ENCODE peak calls at places on chromosomes 2 and 18, in nine cellular contexts. R is AG04450, O is HFFc6, K is GM13977, Y is fibroblast of pulmonary artery, C is spleen, M is astrocyte, A is choroid plexus epithelial cell, U is endothelial cell of umbilical vein. G is an unnamed sample.

GRCh38 chr2:240624950-240625621 is at the start of gene GPR35:
- DNase-seq in U (no peak), K (peak; percentile 70), Y (no peak), C (peak; percentile 88), R (no peak), M (peak; percentile 56), A (peak; percentile 63), O (peak; percentile 44), G (peak; percentile 78)

GRCh38 chr2:19048593-19049264 is 309.7 kb downstream of the OSR1 start:
- DNase-seq in A (peak; percentile 27), O (no peak), M (no peak), C (no peak), Y (peak; percentile 73), R (no peak), K (no peak), U (no peak), G (no peak)

GRCh38 chr18:50232419-50232818 is 33.9 kb downstream of the CFAP53 start:
- DNase-seq in A (no peak), O (no peak), M (no peak), U (no peak), R (no peak), C (no peak), Y (no peak), K (no peak), G (no peak)

GRCh38 chr2:85577386-85578242 is at the start of gene VAMP8:
- DNase-seq in M (no peak), R (no peak), O (no peak), U (peak; percentile 37), A (no peak), K (peak; percentile 73), C (peak; percentile 91), Y (no peak), G (no peak)

GRCh38 chr2:196758474-196759377 is 40.8 kb downstream of the GTF3C3 start:
- DNase-seq in A (peak; percentile 61), C (no peak), U (peak; percentile 40), O (peak; percentile 37), M (no peak), K (no peak), R (no peak), Y (peak; percentile 61), G (no peak)

GRCh38 chr2:199460101-199460671 is 2.4 kb upstream of the SATB2 start:
- DNase-seq in A (peak; percentile 44), R (no peak), M (peak; percentile 59), K (peak; percentile 45), O (peak; percentile 35), U (peak; percentile 36), Y (peak; percentile 54), C (no peak), G (peak; percentile 54)

GRCh38 chr2:138722316-138722715 is 57.9 kb downstream of the NXPH2 start:
- DNase-seq in O (no peak), C (no peak), U (no peak), K (no peak), A (no peak), R (no peak), M (no peak), Y (no peak), G (no peak)

GRCh38 chr2:73295751-73296400 is 2.5 kb upstream of the EGR4 start:
- DNase-seq in K (no peak), C (no peak), R (no peak), U (no peak), O (no peak), M (no peak), Y (no peak), A (no peak), G (no peak)

GRCh38 chr2:201264472-201265173 is 4.3 kb downstream of the CASP8 start:
- DNase-seq in R (no peak), U (no peak), Y (no peak), O (peak; percentile 32), K (no peak), A (no peak), M (no peak), C (no peak), G (no peak)

GRCh38 chr2:23231865-23232264 is 153.1 kb upstream of the KLHL29 start:
- DNase-seq in M (no peak), C (no peak), Y (no peak), A (no peak), K (no peak), U (no peak), O (no peak), R (no peak), G (no peak)
- TF ChIP-seq CTCF in M (no peak), C (no peak), Y (no peak), A (no peak), K (no peak), U (no peak), O (no peak), R (no peak), G (no peak)

GRCh38 chr2:187782301-187782700 is 228.1 kb upstream of the TFPI start:
- DNase-seq in M (no peak), U (no peak), O (no peak), C (no peak), R (no peak), K (no peak), A (no peak), Y (no peak), G (no peak)

DNA sequence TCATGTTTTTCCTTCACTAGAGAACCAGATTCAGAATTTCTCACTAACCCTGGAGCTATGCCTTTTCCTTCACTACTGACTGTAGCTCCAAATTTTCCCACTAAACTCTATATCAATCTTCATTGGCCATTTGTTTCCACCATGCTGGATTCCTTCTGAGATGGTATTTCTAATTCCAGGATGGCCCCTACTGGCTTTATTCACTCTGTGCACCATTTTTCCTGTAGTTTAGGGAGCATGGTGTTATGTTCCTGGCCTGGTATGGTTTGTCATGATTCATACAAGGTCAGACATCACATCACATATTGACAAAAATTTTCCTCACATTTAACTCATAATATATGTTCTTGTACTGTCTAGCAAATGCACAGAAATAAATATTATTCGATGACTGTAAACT is 229.2 kb upstream of the TFPI start:
- DNase-seq in Y (no peak), M (no peak), O (peak; percentile 4), A (peak; percentile 11), U (no peak), K (no peak), C (no peak), R (no peak), G (no peak)
- TF ChIP-seq CTCF in Y (no peak), M (no peak), O (peak; percentile 28), A (peak; percentile 13), U (no peak), K (no peak), C (no peak), R (no peak), G (no peak)

DNA sequence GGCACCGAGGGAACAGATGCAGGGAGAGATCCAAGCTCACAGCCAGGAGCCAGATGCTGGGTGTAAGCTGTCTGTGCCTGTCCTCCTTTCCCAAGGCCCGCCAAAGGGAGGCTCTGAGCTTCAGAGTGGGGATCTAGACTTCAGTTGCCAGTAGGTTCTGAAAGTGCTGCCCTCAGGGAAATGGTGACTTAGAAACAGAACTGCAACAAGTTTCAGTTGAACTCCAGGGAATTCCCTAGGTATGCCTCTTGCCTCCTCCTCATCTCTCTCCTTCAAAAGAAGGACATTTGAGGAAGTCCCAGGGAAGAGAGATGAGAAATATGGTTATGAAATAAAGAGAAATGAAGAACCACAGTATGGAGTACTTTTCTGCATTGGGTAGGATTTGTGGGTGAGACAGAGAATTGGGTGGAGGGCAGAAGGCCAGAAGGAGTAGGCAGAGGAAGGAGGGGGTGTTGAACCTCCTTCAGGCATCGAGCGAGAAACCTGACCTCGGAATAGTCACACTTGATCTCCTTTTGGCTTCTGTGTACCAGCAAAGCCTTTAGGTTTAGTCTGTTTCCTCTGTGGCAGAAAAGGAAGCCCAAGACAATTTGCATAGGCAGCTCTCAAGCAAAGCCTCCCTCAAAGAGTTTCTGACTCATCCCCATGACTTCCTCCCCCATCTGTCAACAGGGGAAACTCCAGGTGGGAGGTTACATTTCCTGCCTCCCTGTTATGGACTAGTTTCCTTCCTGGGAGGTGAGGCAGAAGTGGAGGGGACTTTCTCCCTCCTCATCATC is 45.7 kb downstream of the QPCT start:
- DNase-seq in M (peak; percentile 89), A (peak; percentile 91), Y (peak; percentile 92), R (no peak), K (peak; percentile 79), C (no peak), U (peak; percentile 88), O (peak; percentile 70), G (peak; percentile 88)
- TF ChIP-seq CTCF in M (no peak), A (no peak), Y (no peak), R (no peak), K (no peak), C (no peak), U (no peak), O (no peak), G (no peak)

GRCh38 chr18:12088096-12088495 is 5.5 kb upstream of the ANKRD62 start:
- DNase-seq in U (no peak), O (no peak), M (no peak), C (no peak), A (no peak), K (no peak), R (no peak), Y (no peak), G (no peak)

GRCh38 chr18:12093520-12094257 is at the start of gene ANKRD62:
- DNase-seq in K (no peak), Y (no peak), A (no peak), C (no peak), R (no peak), U (no peak), O (no peak), M (no peak), G (no peak)

GRCh38 chr18:12091742-12092141 is 1.9 kb upstream of the ANKRD62 start:
- DNase-seq in U (no peak), K (no peak), O (no peak), Y (no peak), M (no peak), C (no peak), A (no peak), R (no peak), G (no peak)

GRCh38 chr18:12088731-12089375 is 4.8 kb upstream of the ANKRD62 start:
- DNase-seq in C (peak; percentile 72), O (no peak), A (no peak), U (no peak), M (no peak), K (no peak), Y (no peak), R (no peak), G (no peak)

DNA sequence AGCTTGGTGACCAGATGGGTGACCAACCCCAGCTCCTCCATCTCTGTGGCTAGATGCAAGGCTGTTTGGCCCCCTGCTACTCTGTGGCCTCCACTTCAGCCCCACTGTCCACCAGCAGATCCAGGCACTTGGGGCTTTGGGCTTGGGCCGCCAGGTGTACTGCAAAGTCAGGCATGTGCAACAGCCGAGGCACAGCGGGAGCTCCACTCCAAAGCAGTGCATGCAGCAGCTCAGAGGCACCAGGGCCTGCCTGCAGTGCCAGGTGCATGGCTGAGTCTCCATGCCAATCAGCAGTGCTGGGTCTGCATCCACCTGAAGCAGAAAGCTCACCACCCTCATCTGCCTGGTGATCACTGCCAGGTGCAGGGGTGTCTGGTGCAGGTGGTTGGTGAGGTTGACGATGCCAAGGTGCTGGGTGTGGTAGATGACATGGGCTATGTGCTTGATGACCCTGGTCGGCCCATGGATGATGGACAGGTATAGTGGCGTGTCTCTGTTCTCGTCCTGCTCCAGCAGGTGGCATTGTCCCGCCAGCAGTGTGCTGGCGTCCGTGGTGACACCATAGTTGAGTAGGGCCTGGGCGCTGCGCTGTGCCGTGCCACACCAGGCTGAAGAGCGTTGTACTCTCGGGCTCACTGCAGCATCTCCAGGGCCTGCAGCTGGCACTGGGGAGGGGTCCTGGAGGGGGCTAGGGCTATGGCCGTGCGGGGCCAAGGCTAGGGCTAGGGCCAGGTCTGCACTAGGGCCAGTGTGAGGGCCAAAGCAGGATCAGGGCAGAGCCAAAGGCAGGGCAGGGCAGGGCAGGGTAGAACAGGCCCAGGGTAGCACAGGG is 1.0 kb upstream of the ANKRD62 start:
- DNase-seq in K (peak; percentile 68), A (no peak), R (no peak), M (no peak), O (no peak), C (no peak), Y (no peak), U (no peak), G (no peak)
- TF ChIP-seq CTCF in K (peak; percentile 50), A (peak; percentile 41), R (no peak), M (no peak), O (peak; percentile 14), C (no peak), Y (no peak), U (no peak), G (no peak)

G was measured in foreskin fibroblast.